ENCODE peak calls at places on chromosomes 5 and 9, in seven cellular contexts. N is CD8-positive, alpha-beta memory T cell; R is cardiac fibroblast; Z is DND-41; A is PC-3; O is nephron progenitor cell; Q is H1. J is an unnamed sample.

GRCh38 chr5:102916114-102916513 is 161.0 kb downstream of the PAM start:
- DNase-seq in N (no peak), R (peak; percentile 36), Z (no peak), A (no peak), O (no peak), Q (no peak), J (no peak)

GRCh38 chr9:113675475-113675941 is 200.6 kb upstream of the ZNF618 start:
- DNase-seq in N (no peak), R (peak; percentile 99), Z (no peak), A (peak; percentile 83), O (no peak), Q (no peak), J (no peak)

GRCh38 chr5:95759634-95760033 is 28.5 kb downstream of the RHOBTB3 start:
- DNase-seq in N (no peak), R (peak; percentile 69), Z (no peak), A (peak; percentile 11), O (no peak), Q (no peak), J (no peak)

GRCh38 chr5:139997276-139997675 is 45.8 kb downstream of the NRG2 start:
- DNase-seq in N (no peak), R (no peak), Z (no peak), A (no peak), O (no peak), Q (no peak), J (no peak)

GRCh38 chr9:94909965-94910730 is 183.6 kb downstream of the AOPEP start:
- DNase-seq in N (no peak), R (no peak), Z (no peak), A (no peak), O (no peak), Q (peak; percentile 37), J (no peak)

GRCh38 chr5:126003309-126003708 is 419.9 kb upstream of the GRAMD2B start:
- DNase-seq in N (no peak), R (peak; percentile 83), Z (no peak), A (no peak), O (no peak), Q (no peak), J (peak; percentile 94)

GRCh38 chr9:120014751-120015235 is 565.2 kb downstream of the CDK5RAP2 start:
- DNase-seq in N (no peak), R (no peak), Z (no peak), A (no peak), O (no peak), Q (no peak), J (no peak)

GRCh38 chr9:119677811-119678530 is 308.7 kb upstream of the BRINP1 start:
- DNase-seq in N (no peak), R (no peak), Z (no peak), A (no peak), O (no peak), Q (no peak), J (no peak)

GRCh38 chr5:111254613-111255012 is 30.4 kb downstream of the CAMK4 start:
- DNase-seq in N (peak; percentile 38), R (peak; percentile 42), Z (peak; percentile 81), A (no peak), O (no peak), Q (no peak), J (peak; percentile 4)

GRCh38 chr5:120465281-120465961 is 1.3 kb downstream of the PRR16 start:
- DNase-seq in N (no peak), R (peak; percentile 68), Z (no peak), A (peak; percentile 39), O (peak; percentile 74), Q (peak; percentile 78), J (peak; percentile 63)

GRCh38 chr5:168047043-168047668 is 244.3 kb upstream of the WWC1 start:
- DNase-seq in N (no peak), R (peak; percentile 53), Z (peak; percentile 11), A (peak; percentile 66), O (peak; percentile 61), Q (peak; percentile 78), J (peak; percentile 55)

GRCh38 chr5:172979778-172980177 is 3.8 kb upstream of the ATP6V0E1 start:
- DNase-seq in N (no peak), R (peak; percentile 90), Z (no peak), A (peak; percentile 23), O (no peak), Q (no peak), J (no peak)

GRCh38 chr9:93066978-93067603 is 8.6 kb downstream of the SUSD3 start:
- DNase-seq in N (no peak), R (no peak), Z (no peak), A (no peak), O (no peak), Q (no peak), J (no peak)

GRCh38 chr5:122053181-122054109 is 24.6 kb downstream of the LOX start:
- DNase-seq in N (no peak), R (no peak), Z (no peak), A (no peak), O (no peak), Q (no peak), J (peak; percentile 57)

J was measured in cardiac muscle cell.